ENCODE peak calls at places on chromosomes 1 and 21, in nine cellular contexts. One of them, this sample, is unnamed.

GRCh38 chr21:42221581-42222345 is 2.8 kb downstream of the ABCG1 start:
- DNase-seq in uterus: no peak
- DNase-seq in heart right ventricle: no peak
- DNase-seq in aorta: no peak
- DNase-seq in coronary artery: peak; percentile 73
- DNase-seq in RWPE1: no peak
- DNase-seq in cardiac muscle cell: no peak
- DNase-seq in OCI-LY7: no peak
- DNase-seq in left lung: no peak
- DNase-seq in this sample: no peak

GRCh38 chr1:204673909-204674701 is 11.4 kb downstream of the LRRN2 start:
- DNase-seq in uterus: no peak
- DNase-seq in heart right ventricle: no peak
- DNase-seq in aorta: no peak
- DNase-seq in coronary artery: no peak
- DNase-seq in RWPE1: no peak
- DNase-seq in cardiac muscle cell: no peak
- DNase-seq in OCI-LY7: no peak
- DNase-seq in left lung: no peak
- DNase-seq in this sample: no peak

GRCh38 chr1:161771166-161771565 is 5.0 kb downstream of the ATF6 start:
- DNase-seq in uterus: no peak
- DNase-seq in heart right ventricle: no peak
- DNase-seq in aorta: no peak
- DNase-seq in coronary artery: no peak
- DNase-seq in RWPE1: no peak
- DNase-seq in cardiac muscle cell: no peak
- DNase-seq in OCI-LY7: no peak
- DNase-seq in left lung: no peak
- DNase-seq in this sample: no peak

GRCh38 chr1:2543543-2544092 is 12.6 kb upstream of the TNFRSF14 start:
- DNase-seq in uterus: no peak
- DNase-seq in heart right ventricle: no peak
- DNase-seq in aorta: no peak
- DNase-seq in coronary artery: no peak
- DNase-seq in RWPE1: no peak
- DNase-seq in cardiac muscle cell: peak; percentile 46
- DNase-seq in OCI-LY7: no peak
- DNase-seq in left lung: no peak
- DNase-seq in this sample: peak; percentile 85

GRCh38 chr1:29385966-29386365 is 149.6 kb downstream of the PTPRU start:
- DNase-seq in uterus: no peak
- DNase-seq in heart right ventricle: no peak
- DNase-seq in aorta: no peak
- DNase-seq in coronary artery: no peak
- DNase-seq in RWPE1: no peak
- DNase-seq in cardiac muscle cell: no peak
- DNase-seq in OCI-LY7: no peak
- DNase-seq in left lung: no peak
- DNase-seq in this sample: no peak

GRCh38 chr1:76687324-76688018 is 179.8 kb upstream of the ST6GALNAC5 start:
- DNase-seq in uterus: no peak
- DNase-seq in heart right ventricle: no peak
- DNase-seq in aorta: no peak
- DNase-seq in coronary artery: no peak
- DNase-seq in RWPE1: no peak
- DNase-seq in cardiac muscle cell: no peak
- DNase-seq in OCI-LY7: no peak
- DNase-seq in left lung: no peak
- DNase-seq in this sample: no peak

GRCh38 chr1:202235856-202236837 is 42.5 kb downstream of the LGR6 start:
- DNase-seq in uterus: peak; percentile 44
- DNase-seq in heart right ventricle: peak; percentile 44
- DNase-seq in aorta: peak; percentile 86
- DNase-seq in coronary artery: peak; percentile 94
- DNase-seq in RWPE1: peak; percentile 100
- DNase-seq in cardiac muscle cell: peak; percentile 71
- DNase-seq in OCI-LY7: peak; percentile 64
- DNase-seq in left lung: no peak
- DNase-seq in this sample: peak; percentile 92

GRCh38 chr1:110597966-110598365 is 8.2 kb downstream of the KCNA2 start:
- DNase-seq in uterus: no peak
- DNase-seq in heart right ventricle: no peak
- DNase-seq in aorta: no peak
- DNase-seq in coronary artery: peak; percentile 19
- DNase-seq in RWPE1: no peak
- DNase-seq in cardiac muscle cell: no peak
- DNase-seq in OCI-LY7: no peak
- DNase-seq in left lung: no peak
- DNase-seq in this sample: no peak

GRCh38 chr1:224447251-224447650 is 12.7 kb upstream of the WDR26 start:
- DNase-seq in uterus: peak; percentile 59
- DNase-seq in heart right ventricle: no peak
- DNase-seq in aorta: peak; percentile 82
- DNase-seq in coronary artery: peak; percentile 75
- DNase-seq in RWPE1: no peak
- DNase-seq in cardiac muscle cell: no peak
- DNase-seq in OCI-LY7: no peak
- DNase-seq in left lung: no peak
- DNase-seq in this sample: no peak

GRCh38 chr1:55694297-55694696 is 479.1 kb upstream of the USP24 start:
- DNase-seq in uterus: peak; percentile 62
- DNase-seq in heart right ventricle: no peak
- DNase-seq in aorta: no peak
- DNase-seq in coronary artery: no peak
- DNase-seq in RWPE1: no peak
- DNase-seq in cardiac muscle cell: peak; percentile 57
- DNase-seq in OCI-LY7: no peak
- DNase-seq in left lung: no peak
- DNase-seq in this sample: no peak

GRCh38 chr1:169546087-169546995 is 39.9 kb downstream of the F5 start:
- DNase-seq in uterus: peak; percentile 33
- DNase-seq in heart right ventricle: no peak
- DNase-seq in aorta: no peak
- DNase-seq in coronary artery: no peak
- DNase-seq in RWPE1: peak; percentile 20
- DNase-seq in cardiac muscle cell: peak; percentile 82
- DNase-seq in OCI-LY7: peak; percentile 71
- DNase-seq in left lung: peak; percentile 22
- DNase-seq in this sample: peak; percentile 61

GRCh38 chr1:160981584-160982411 is 27.2 kb upstream of the ITLN2 start:
- DNase-seq in uterus: no peak
- DNase-seq in heart right ventricle: peak; percentile 25
- DNase-seq in aorta: peak; percentile 63
- DNase-seq in coronary artery: no peak
- DNase-seq in RWPE1: no peak
- DNase-seq in cardiac muscle cell: no peak
- DNase-seq in OCI-LY7: no peak
- DNase-seq in left lung: peak; percentile 80
- DNase-seq in this sample: no peak

GRCh38 chr1:178871551-178872320 is 859 bp upstream of the ANGPTL1 start:
- DNase-seq in uterus: no peak
- DNase-seq in heart right ventricle: no peak
- DNase-seq in aorta: no peak
- DNase-seq in coronary artery: no peak
- DNase-seq in RWPE1: no peak
- DNase-seq in cardiac muscle cell: no peak
- DNase-seq in OCI-LY7: no peak
- DNase-seq in left lung: no peak
- DNase-seq in this sample: no peak

GRCh38 chr1:57281324-57281723 is 142.5 kb downstream of the DAB1 start:
- DNase-seq in uterus: no peak
- DNase-seq in heart right ventricle: no peak
- DNase-seq in aorta: no peak
- DNase-seq in coronary artery: no peak
- DNase-seq in RWPE1: no peak
- DNase-seq in cardiac muscle cell: no peak
- DNase-seq in OCI-LY7: no peak
- DNase-seq in left lung: no peak
- DNase-seq in this sample: no peak

GRCh38 chr1:57276916-57277315 is 146.9 kb downstream of the DAB1 start:
- DNase-seq in uterus: no peak
- DNase-seq in heart right ventricle: no peak
- DNase-seq in aorta: no peak
- DNase-seq in coronary artery: no peak
- DNase-seq in RWPE1: no peak
- DNase-seq in cardiac muscle cell: no peak
- DNase-seq in OCI-LY7: no peak
- DNase-seq in left lung: no peak
- DNase-seq in this sample: no peak

GRCh38 chr1:57278558-57278957 is 145.3 kb downstream of the DAB1 start:
- DNase-seq in uterus: no peak
- DNase-seq in heart right ventricle: no peak
- DNase-seq in aorta: no peak
- DNase-seq in coronary artery: no peak
- DNase-seq in RWPE1: no peak
- DNase-seq in cardiac muscle cell: no peak
- DNase-seq in OCI-LY7: no peak
- DNase-seq in left lung: no peak
- DNase-seq in this sample: no peak

GRCh38 chr1:57277681-57278080 is 146.2 kb downstream of the DAB1 start:
- DNase-seq in uterus: no peak
- DNase-seq in heart right ventricle: no peak
- DNase-seq in aorta: no peak
- DNase-seq in coronary artery: no peak
- DNase-seq in RWPE1: no peak
- DNase-seq in cardiac muscle cell: no peak
- DNase-seq in OCI-LY7: no peak
- DNase-seq in left lung: no peak
- DNase-seq in this sample: no peak

DNA sequence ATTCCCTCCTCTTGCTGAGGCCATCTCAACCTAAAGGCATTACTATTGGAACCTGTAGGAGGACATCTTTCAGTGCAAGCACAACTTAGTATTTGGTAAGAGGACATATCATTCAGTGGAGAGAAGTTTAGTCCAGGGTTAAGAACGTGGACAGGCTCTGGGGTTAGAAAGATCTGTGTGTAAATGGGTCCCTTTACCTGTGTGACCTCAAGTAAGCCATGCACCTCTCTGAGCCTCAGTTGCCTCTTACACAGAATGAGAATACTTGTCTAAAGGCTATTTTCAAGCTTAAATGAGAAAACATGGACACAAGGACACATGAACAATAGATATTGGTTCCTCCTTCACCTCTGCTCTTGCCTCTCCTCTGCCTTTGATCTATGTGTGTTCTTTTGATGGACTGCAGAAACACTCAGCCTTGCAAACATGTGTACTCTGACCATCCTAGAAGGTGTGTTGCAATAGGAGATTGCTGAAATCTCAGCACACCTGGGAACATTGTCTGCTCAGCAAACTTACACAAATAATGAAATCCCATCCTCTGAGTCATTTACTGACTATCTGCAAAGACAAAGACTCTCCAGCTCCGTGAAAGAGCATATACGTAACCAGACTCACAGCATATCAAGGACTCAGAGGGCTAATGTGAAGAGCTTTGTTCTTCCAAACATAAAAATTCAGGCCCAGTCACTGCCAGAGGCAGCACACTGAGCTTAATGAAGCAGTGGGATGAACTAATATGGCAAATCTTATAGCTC is 143.8 kb downstream of the DAB1 start:
- DNase-seq in uterus: no peak
- DNase-seq in heart right ventricle: no peak
- DNase-seq in aorta: no peak
- DNase-seq in coronary artery: no peak
- DNase-seq in RWPE1: peak; percentile 81
- DNase-seq in cardiac muscle cell: no peak
- DNase-seq in OCI-LY7: no peak
- DNase-seq in left lung: no peak
- DNase-seq in this sample: no peak
- H3K27ac ChIP-seq in uterus: no peak overlapping the region
- H3K27ac ChIP-seq in heart right ventricle: no peak overlapping the region
- H3K27ac ChIP-seq in aorta: no peak overlapping the region
- H3K27ac ChIP-seq in coronary artery: no peak overlapping the region
- H3K27ac ChIP-seq in RWPE1: no peak overlapping the region
- H3K27ac ChIP-seq in cardiac muscle cell: peak overlapping the region; percentile 40
- H3K27ac ChIP-seq in OCI-LY7: no peak overlapping the region
- H3K27ac ChIP-seq in left lung: no peak overlapping the region
- H3K27ac ChIP-seq in this sample: no peak overlapping the region

DNA sequence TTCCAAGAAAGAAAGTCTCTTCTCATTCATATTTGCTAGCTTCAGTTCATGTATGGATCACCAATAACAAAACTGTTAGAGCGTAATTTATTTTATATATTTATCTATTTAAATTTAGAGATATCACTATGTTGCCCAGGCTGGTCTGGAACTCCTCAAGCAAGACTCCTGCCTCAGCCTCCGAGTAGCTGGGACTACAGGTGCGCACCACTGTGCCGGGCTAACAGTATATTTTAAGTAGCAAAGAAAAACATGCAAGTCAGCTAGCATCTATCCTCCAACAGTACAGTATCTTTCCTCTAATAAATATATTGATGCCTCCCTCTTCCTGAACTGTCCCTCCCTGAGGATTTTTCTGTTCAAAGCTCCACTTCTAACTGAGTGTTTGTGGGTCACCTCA is 21.5 kb downstream of the INPP5B start:
- DNase-seq in uterus: no peak
- DNase-seq in heart right ventricle: no peak
- DNase-seq in aorta: no peak
- DNase-seq in coronary artery: no peak
- DNase-seq in RWPE1: no peak
- DNase-seq in cardiac muscle cell: no peak
- DNase-seq in OCI-LY7: peak; percentile 68
- DNase-seq in left lung: peak; percentile 14
- DNase-seq in this sample: no peak
- H3K27ac ChIP-seq in uterus: no peak overlapping the region
- H3K27ac ChIP-seq in heart right ventricle: no peak overlapping the region
- H3K27ac ChIP-seq in aorta: no peak overlapping the region
- H3K27ac ChIP-seq in coronary artery: no peak overlapping the region
- H3K27ac ChIP-seq in RWPE1: no peak overlapping the region
- H3K27ac ChIP-seq in cardiac muscle cell: peak overlapping the region; percentile 0
- H3K27ac ChIP-seq in OCI-LY7: peak overlapping the region; percentile 98
- H3K27ac ChIP-seq in left lung: no peak overlapping the region
- H3K27ac ChIP-seq in this sample: no peak overlapping the region

GRCh38 chr1:7298749-7299151 is 472.3 kb upstream of the VAMP3 start:
- DNase-seq in uterus: no peak
- DNase-seq in heart right ventricle: no peak
- DNase-seq in aorta: no peak
- DNase-seq in coronary artery: no peak
- DNase-seq in RWPE1: peak; percentile 9
- DNase-seq in cardiac muscle cell: no peak
- DNase-seq in OCI-LY7: no peak
- DNase-seq in left lung: no peak
- DNase-seq in this sample: no peak
- H3K27ac ChIP-seq in uterus: peak overlapping the region; percentile 41
- H3K27ac ChIP-seq in heart right ventricle: no peak overlapping the region
- H3K27ac ChIP-seq in aorta: peak overlapping the region; percentile 59
- H3K27ac ChIP-seq in coronary artery: peak overlapping the region; percentile 15
- H3K27ac ChIP-seq in RWPE1: peak overlapping the region; percentile 85
- H3K27ac ChIP-seq in cardiac muscle cell: no peak overlapping the region
- H3K27ac ChIP-seq in OCI-LY7: no peak overlapping the region
- H3K27ac ChIP-seq in left lung: peak overlapping the region; percentile 77
- H3K27ac ChIP-seq in this sample: peak overlapping the region; percentile 98

DNA sequence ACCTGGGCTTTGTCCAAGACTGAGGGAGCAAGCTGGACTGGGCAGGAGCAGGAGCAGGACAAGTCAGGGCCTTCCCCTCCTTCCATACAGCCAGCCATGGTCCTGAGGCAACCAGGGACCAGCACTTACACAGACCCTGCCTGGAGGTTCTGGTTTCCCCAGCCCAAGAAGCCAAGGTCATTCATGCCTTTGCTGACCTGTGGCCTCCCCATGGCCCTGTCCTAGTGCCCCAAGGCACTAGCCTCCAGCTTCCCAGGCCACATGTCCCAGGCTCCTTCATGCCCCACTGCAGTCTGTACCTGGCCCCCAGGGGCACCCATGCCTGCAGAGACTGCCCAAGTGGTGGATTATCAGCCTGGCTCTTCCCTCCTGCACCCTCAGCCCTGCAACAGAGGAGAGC is 243.9 kb downstream of the TOMM20 start:
- DNase-seq in uterus: peak; percentile 13
- DNase-seq in heart right ventricle: no peak
- DNase-seq in aorta: no peak
- DNase-seq in coronary artery: no peak
- DNase-seq in RWPE1: no peak
- DNase-seq in cardiac muscle cell: no peak
- DNase-seq in OCI-LY7: no peak
- DNase-seq in left lung: no peak
- DNase-seq in this sample: no peak
- H3K27ac ChIP-seq in uterus: no peak overlapping the region
- H3K27ac ChIP-seq in heart right ventricle: peak overlapping the region; percentile 99
- H3K27ac ChIP-seq in aorta: no peak overlapping the region
- H3K27ac ChIP-seq in coronary artery: no peak overlapping the region
- H3K27ac ChIP-seq in RWPE1: no peak overlapping the region
- H3K27ac ChIP-seq in cardiac muscle cell: no peak overlapping the region
- H3K27ac ChIP-seq in OCI-LY7: no peak overlapping the region
- H3K27ac ChIP-seq in left lung: no peak overlapping the region
- H3K27ac ChIP-seq in this sample: no peak overlapping the region

This sample was measured in SJCRH30.